ENCODE peak calls at places on chromosomes 16 and 17, in eight cellular contexts. N, G, A, F, X, I, K and E are unnamed samples.

GRCh38 chr17:16989230-16989952 is 17.5 kb upstream of the TNFRSF13B start:
- DNase-seq in N (no peak), G (no peak), A (peak), F (no peak), X (no peak), I (no peak), K (peak), E (no peak)

GRCh38 chr16:78706637-78707036 is 607.2 kb downstream of the WWOX start:
- DNase-seq in N (no peak), G (no peak), A (no peak), F (no peak), X (no peak), I (no peak), K (no peak), E (no peak)

GRCh38 chr17:44828919-44829557 is 1.0 kb downstream of the GJC1 start:
- DNase-seq in N (no peak), G (no peak), A (no peak), F (no peak), X (no peak), I (no peak), K (peak), E (peak)

GRCh38 chr17:50103252-50103651 is 8.1 kb downstream of the PDK2 start:
- DNase-seq in N (no peak), G (no peak), A (no peak), F (no peak), X (no peak), I (no peak), K (no peak), E (no peak)

GRCh38 chr16:27851586-27851985 is 211.9 kb downstream of the GSG1L start:
- DNase-seq in N (no peak), G (no peak), A (no peak), F (no peak), X (no peak), I (no peak), K (no peak), E (no peak)

GRCh38 chr17:55089955-55090573 is 121.5 kb downstream of the STXBP4 start:
- DNase-seq in N (no peak), G (no peak), A (peak), F (no peak), X (no peak), I (no peak), K (peak), E (peak)

GRCh38 chr17:45125509-45125908 is 6.8 kb downstream of the PLCD3 start:
- DNase-seq in N (no peak), G (no peak), A (no peak), F (no peak), X (no peak), I (no peak), K (no peak), E (no peak)

GRCh38 chr16:87806246-87806607 is 40.4 kb upstream of the KLHDC4 start:
- DNase-seq in N (no peak), G (no peak), A (no peak), F (peak), X (peak), I (no peak), K (peak), E (no peak)

GRCh38 chr17:16943541-16944333 is 28.2 kb downstream of the TNFRSF13B start:
- DNase-seq in N (peak), G (no peak), A (no peak), F (peak), X (no peak), I (no peak), K (no peak), E (no peak)

GRCh38 chr17:19239544-19239943 is 2.4 kb downstream of the EPN2 start:
- DNase-seq in N (peak), G (no peak), A (no peak), F (no peak), X (peak), I (peak), K (no peak), E (peak)

GRCh38 chr17:80187493-80187892 is 17.7 kb downstream of the CARD14 start:
- DNase-seq in N (no peak), G (no peak), A (no peak), F (peak), X (peak), I (peak), K (no peak), E (peak)

GRCh38 chr17:58302919-58303551 is 22.3 kb upstream of the MPO start:
- DNase-seq in N (no peak), G (no peak), A (no peak), F (peak), X (no peak), I (peak), K (peak), E (no peak)

GRCh38 chr17:35372846-35373531 is 432 bp downstream of the SLFN11 start:
- DNase-seq in N (no peak), G (no peak), A (no peak), F (peak), X (peak), I (no peak), K (peak), E (peak)

GRCh38 chr16:88634141-88634993 is 4.0 kb upstream of the IL17C start:
- DNase-seq in N (no peak), G (no peak), A (peak), F (peak), X (no peak), I (peak), K (peak), E (peak)

GRCh38 chr17:44219636-44220210 is at the start of gene UBTF:
- DNase-seq in N (peak), G (no peak), A (no peak), F (peak), X (peak), I (peak), K (peak), E (no peak)

GRCh38 chr17:79655672-79656290 is 44.9 kb upstream of the RBFOX3 start:
- DNase-seq in N (no peak), G (no peak), A (no peak), F (peak), X (no peak), I (no peak), K (no peak), E (no peak)

GRCh38 chr17:49548506-49549310 is 27.0 kb upstream of the NXPH3 start:
- DNase-seq in N (no peak), G (no peak), A (no peak), F (peak), X (peak), I (peak), K (peak), E (peak)

GRCh38 chr17:496761-497586 is 144.4 kb upstream of the RPH3AL start:
- DNase-seq in N (no peak), G (no peak), A (no peak), F (no peak), X (no peak), I (no peak), K (no peak), E (no peak)

GRCh38 chr17:40819528-40820125 is 2.8 kb downstream of the KRT10 start:
- DNase-seq in N (no peak), G (no peak), A (no peak), F (no peak), X (no peak), I (peak), K (peak), E (peak)

GRCh38 chr17:50051082-50051576 is 4.8 kb upstream of the ITGA3 start:
- DNase-seq in N (no peak), G (peak), A (no peak), F (peak), X (no peak), I (no peak), K (peak), E (peak)

GRCh38 chr16:2518823-2519710 is 1.1 kb upstream of the AMDHD2 start:
- DNase-seq in N (no peak), G (no peak), A (no peak), F (no peak), X (no peak), I (no peak), K (no peak), E (no peak)

GRCh38 chr17:79812206-79812968 is 15.5 kb upstream of the CBX8 start:
- DNase-seq in N (no peak), G (no peak), A (no peak), F (no peak), X (no peak), I (no peak), K (no peak), E (no peak)

GRCh38 chr17:40726919-40727318 is 23.4 kb upstream of the KRT24 start:
- DNase-seq in N (no peak), G (no peak), A (no peak), F (no peak), X (no peak), I (no peak), K (peak), E (peak)

GRCh38 chr16:11487289-11487688 is 99.4 kb downstream of the LITAF start:
- DNase-seq in N (no peak), G (no peak), A (no peak), F (no peak), X (no peak), I (no peak), K (no peak), E (no peak)

GRCh38 chr16:49631521-49632041 is 224.3 kb downstream of the ZNF423 start:
- DNase-seq in N (no peak), G (no peak), A (no peak), F (no peak), X (no peak), I (no peak), K (no peak), E (peak)

GRCh38 chr17:79814966-79815835 is 18.3 kb upstream of the CBX8 start:
- DNase-seq in N (no peak), G (no peak), A (no peak), F (peak), X (peak), I (peak), K (no peak), E (peak)

GRCh38 chr17:40841246-40841645 is 18.8 kb upstream of the KRT10 start:
- DNase-seq in N (no peak), G (no peak), A (no peak), F (no peak), X (no peak), I (no peak), K (no peak), E (no peak)

GRCh38 chr17:47810901-47811635 is 10.5 kb downstream of the OSBPL7 start:
- DNase-seq in N (no peak), G (no peak), A (no peak), F (peak), X (peak), I (peak), K (no peak), E (no peak)
- TF ChIP-seq CTCF in N (no peak), G (no peak), A (no peak), F (no peak), X (no peak), I (no peak), K (no peak), E (no peak)

GRCh38 chr16:681746-682427 is 1.7 kb downstream of the STUB1 start:
- DNase-seq in N (no peak), G (no peak), A (no peak), F (no peak), X (no peak), I (no peak), K (no peak), E (peak)
- H3K4me3 ChIP-seq in N (peak), G (peak), A (peak), F (no peak), X (no peak), I (peak), K (no peak), E (peak)

DNA sequence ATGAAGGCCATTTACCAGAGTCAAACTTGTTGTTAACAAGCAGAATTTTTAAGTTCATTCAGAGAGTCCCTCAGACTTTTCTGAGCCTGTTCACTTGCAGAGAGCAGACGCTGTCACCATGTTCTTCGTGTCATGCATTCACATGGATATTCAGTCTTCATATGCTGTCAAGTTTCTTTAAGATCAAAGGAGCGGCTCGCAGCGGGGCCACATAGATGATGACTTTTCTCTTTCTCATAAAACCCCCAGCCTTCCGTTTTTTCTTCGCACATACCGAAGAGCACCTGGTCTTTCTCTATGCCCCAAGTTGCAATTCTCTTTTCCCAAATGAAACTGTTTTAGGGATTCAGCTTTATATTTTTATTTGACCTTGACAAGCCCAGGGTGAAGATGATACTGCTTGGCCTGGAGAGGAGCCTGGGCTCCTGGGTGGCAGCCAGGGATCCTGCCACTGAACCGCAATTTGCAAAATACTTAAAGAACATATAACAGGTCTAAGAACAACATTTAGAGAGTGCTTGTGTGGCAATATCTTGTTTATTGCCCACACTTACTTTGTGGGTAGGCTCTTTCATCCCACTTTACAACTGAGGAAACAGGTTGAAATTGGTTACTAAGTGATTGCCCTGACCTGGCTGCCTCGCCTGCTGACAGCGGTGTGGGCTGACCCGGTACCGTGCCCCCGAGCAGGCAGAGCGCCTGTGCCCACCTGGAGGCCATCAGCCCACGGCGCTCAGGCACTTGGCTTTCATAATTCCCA is 22.9 kb downstream of the SEC14L1 start:
- DNase-seq in N (no peak), G (no peak), A (no peak), F (no peak), X (no peak), I (no peak), K (no peak), E (no peak)
- TF ChIP-seq CTCF in N (no peak), G (no peak), A (no peak), F (no peak), X (no peak), I (no peak), K (no peak), E (no peak)

DNA sequence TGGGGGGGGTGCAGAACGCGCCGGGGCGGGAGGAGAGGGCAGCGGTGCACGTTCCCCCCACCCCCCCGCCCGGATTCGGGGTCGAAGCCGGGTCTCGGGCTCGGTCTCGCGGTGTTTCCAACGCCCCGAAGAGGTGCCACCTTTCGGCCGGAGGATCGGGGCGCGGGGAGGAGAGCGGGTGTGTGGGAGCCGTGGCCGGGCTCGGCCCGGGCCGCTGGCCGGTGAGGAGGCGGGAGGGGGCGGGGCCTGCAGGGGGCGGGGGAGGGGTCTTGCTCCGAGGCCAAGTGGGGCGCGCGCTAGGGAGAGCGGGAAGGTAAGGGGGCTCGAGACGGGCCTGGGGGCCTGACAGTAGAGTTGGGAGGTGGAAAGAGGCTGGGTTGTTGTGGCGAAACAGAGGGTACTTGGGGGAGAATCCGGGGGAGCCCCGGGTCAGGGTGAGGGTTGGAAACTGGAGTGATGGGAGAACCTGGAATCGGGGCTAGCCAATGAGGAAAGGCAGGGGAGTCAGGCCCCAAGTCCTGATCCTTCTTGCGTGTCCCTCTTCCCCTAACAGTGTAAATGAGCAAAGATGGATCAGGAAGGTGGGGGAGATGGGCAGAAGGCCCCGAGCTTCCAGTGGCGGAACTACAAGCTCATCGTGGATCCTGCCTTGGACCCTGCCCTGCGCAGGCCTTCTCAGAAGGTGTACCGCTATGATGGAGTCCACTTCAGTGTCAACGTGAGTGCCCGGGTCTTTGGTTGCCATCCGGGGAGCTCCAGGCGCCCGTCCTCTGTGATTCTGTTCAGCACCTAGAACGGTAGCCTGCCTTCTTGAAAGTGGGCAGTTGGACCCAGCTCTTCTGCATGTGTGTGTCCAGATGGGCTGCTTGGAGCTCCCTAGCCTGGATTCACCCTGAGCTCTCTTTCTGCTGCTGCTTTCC is 870 bp downstream of the SETD1A start:
- DNase-seq in N (no peak), G (no peak), A (no peak), F (peak), X (peak), I (peak), K (peak), E (peak)
- H3K4me3 ChIP-seq in N (peak), G (peak), A (peak), F (peak), X (peak), I (peak), K (peak), E (peak)

DNA sequence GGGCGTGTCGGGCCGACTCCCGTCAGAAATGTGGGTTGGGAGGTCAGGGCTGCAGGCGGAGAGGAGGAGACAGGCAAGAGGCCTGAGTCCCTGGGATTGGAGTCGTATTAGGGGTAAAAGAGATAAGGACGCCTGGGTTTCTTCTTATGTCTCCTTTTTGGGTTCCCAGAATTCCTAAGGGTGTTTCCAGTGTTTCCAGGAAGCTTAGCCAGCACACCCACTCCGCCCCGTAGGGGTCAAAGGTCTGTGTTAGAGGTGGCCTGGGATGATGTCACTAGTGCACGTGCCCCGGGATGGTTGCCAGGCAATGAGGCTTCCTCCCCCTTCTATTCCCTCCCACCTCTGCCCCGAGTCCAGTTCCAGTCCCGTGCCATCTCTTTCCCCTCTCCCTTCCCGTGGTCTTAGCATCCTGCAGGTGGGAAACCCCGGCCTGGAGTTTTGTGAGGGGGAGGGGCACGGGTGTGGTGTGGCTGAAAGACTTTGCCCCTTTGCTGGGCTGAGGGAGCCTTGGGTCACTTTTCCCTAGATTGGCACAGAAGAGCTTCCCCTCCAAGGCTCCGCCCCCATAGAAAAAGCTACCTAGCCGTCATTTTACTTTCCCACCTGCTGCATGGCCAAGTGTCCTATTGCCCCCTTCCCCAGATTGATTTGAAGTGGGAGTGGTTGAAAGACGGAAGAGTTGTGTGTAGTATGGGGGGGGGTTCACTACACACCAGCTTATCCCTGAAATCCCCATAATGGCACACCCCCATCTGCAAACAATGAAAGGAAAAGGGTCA is 2.8 kb downstream of the KDM6B start:
- DNase-seq in N (peak), G (peak), A (peak), F (peak), X (peak), I (peak), K (peak), E (peak)
- TF ChIP-seq CTCF in N (no peak), G (no peak), A (no peak), F (no peak), X (peak), I (no peak), K (no peak), E (no peak)

GRCh38 chr16:84228321-84228838 is 11.4 kb downstream of the KCNG4 start:
- DNase-seq in N (no peak), G (peak), A (no peak), F (no peak), X (peak), I (peak), K (peak), E (peak)
- H3K4me3 ChIP-seq in N (no peak), G (no peak), A (no peak), F (no peak), X (no peak), I (no peak), K (no peak), E (no peak)